ENCODE peak calls at places on chromosome 11, in five cellular contexts. One of them, this sample, is unnamed.
A peak's percentile ranks its signal among the peaks of the same experiment; 100 is the strongest.

GRCh38 chr11:30666817-30667216 is 80.7 kb upstream of the MPPED2 start:
- DNase-seq in HCT116: no peak
- DNase-seq in stomach: no peak
- DNase-seq in AG10803: no peak
- DNase-seq in astrocyte of the cerebellum: no peak
- DNase-seq in this sample: no peak

GRCh38 chr11:62337682-62338181 is 484 bp downstream of the ASRGL1 start:
- DNase-seq in stomach: peak; percentile 38
- DNase-seq in HCT116: no peak
- DNase-seq in AG10803: no peak
- DNase-seq in astrocyte of the cerebellum: no peak
- DNase-seq in this sample: peak; percentile 2

GRCh38 chr11:17633987-17634775 is 85.2 kb upstream of the MYOD1 start:
- DNase-seq in astrocyte of the cerebellum: no peak
- DNase-seq in stomach: no peak
- DNase-seq in HCT116: no peak
- DNase-seq in AG10803: no peak
- DNase-seq in this sample: no peak

GRCh38 chr11:35321532-35322320 is 97.6 kb downstream of the SLC1A2 start:
- DNase-seq in HCT116: no peak
- DNase-seq in AG10803: peak; percentile 98
- DNase-seq in stomach: no peak
- DNase-seq in astrocyte of the cerebellum: peak; percentile 59
- DNase-seq in this sample: peak; percentile 56

GRCh38 chr11:118138839-118139420 is 13.7 kb downstream of the SCN4B start:
- DNase-seq in AG10803: no peak
- DNase-seq in stomach: no peak
- DNase-seq in HCT116: no peak
- DNase-seq in astrocyte of the cerebellum: no peak
- DNase-seq in this sample: no peak

GRCh38 chr11:128768876-128769275 is 75.0 kb downstream of the FLI1 start:
- DNase-seq in HCT116: no peak
- DNase-seq in astrocyte of the cerebellum: no peak
- DNase-seq in AG10803: no peak
- DNase-seq in stomach: no peak
- DNase-seq in this sample: no peak

GRCh38 chr11:19374189-19374588 is 133.4 kb upstream of the E2F8 start:
- DNase-seq in astrocyte of the cerebellum: no peak
- DNase-seq in AG10803: peak; percentile 98
- DNase-seq in stomach: no peak
- DNase-seq in HCT116: no peak
- DNase-seq in this sample: peak; percentile 98

GRCh38 chr11:123304828-123305530 is 109.9 kb upstream of the CLMP start:
- DNase-seq in stomach: no peak
- DNase-seq in astrocyte of the cerebellum: no peak
- DNase-seq in HCT116: no peak
- DNase-seq in AG10803: no peak
- DNase-seq in this sample: no peak

GRCh38 chr11:85884581-85885021 is 29.4 kb downstream of the CCDC83 start:
- DNase-seq in HCT116: no peak
- DNase-seq in AG10803: peak; percentile 34
- DNase-seq in stomach: no peak
- DNase-seq in astrocyte of the cerebellum: no peak
- DNase-seq in this sample: peak; percentile 5

GRCh38 chr11:86150826-86151187 is 81.9 kb upstream of the PICALM start:
- DNase-seq in AG10803: peak; percentile 67
- DNase-seq in stomach: no peak
- DNase-seq in HCT116: no peak
- DNase-seq in astrocyte of the cerebellum: no peak
- DNase-seq in this sample: no peak

GRCh38 chr11:17531071-17531817 is 13.0 kb downstream of the USH1C start:
- DNase-seq in stomach: no peak
- DNase-seq in AG10803: no peak
- DNase-seq in HCT116: no peak
- DNase-seq in astrocyte of the cerebellum: no peak
- DNase-seq in this sample: no peak

GRCh38 chr11:87198266-87198881 is 160.6 kb downstream of the TMEM135 start:
- DNase-seq in HCT116: no peak
- DNase-seq in astrocyte of the cerebellum: no peak
- DNase-seq in stomach: no peak
- DNase-seq in AG10803: no peak
- DNase-seq in this sample: peak; percentile 9

GRCh38 chr11:30960387-30960992 is 374.3 kb upstream of the MPPED2 start:
- DNase-seq in HCT116: peak; percentile 35
- DNase-seq in stomach: no peak
- DNase-seq in AG10803: peak; percentile 62
- DNase-seq in astrocyte of the cerebellum: peak; percentile 62
- DNase-seq in this sample: peak; percentile 72

GRCh38 chr11:8203980-8204379 is 35.2 kb upstream of the RIC3 start:
- DNase-seq in HCT116: no peak
- DNase-seq in stomach: no peak
- DNase-seq in AG10803: no peak
- DNase-seq in astrocyte of the cerebellum: no peak
- DNase-seq in this sample: no peak

GRCh38 chr11:11845551-11845950 is 3.8 kb downstream of the USP47 start:
- DNase-seq in AG10803: peak; percentile 31
- DNase-seq in HCT116: no peak
- DNase-seq in stomach: no peak
- DNase-seq in astrocyte of the cerebellum: no peak
- DNase-seq in this sample: peak; percentile 37

GRCh38 chr11:76805206-76805913 is 22.2 kb downstream of the TSKU start:
- DNase-seq in astrocyte of the cerebellum: no peak
- DNase-seq in AG10803: peak; percentile 18
- DNase-seq in stomach: no peak
- DNase-seq in HCT116: no peak
- DNase-seq in this sample: no peak

GRCh38 chr11:117972044-117972443 is 14.2 kb upstream of the IL10RA start:
- DNase-seq in stomach: no peak
- DNase-seq in AG10803: no peak
- DNase-seq in HCT116: no peak
- DNase-seq in astrocyte of the cerebellum: no peak
- DNase-seq in this sample: no peak

GRCh38 chr11:88414981-88415391 is 77.5 kb upstream of the CTSC start:
- DNase-seq in AG10803: no peak
- DNase-seq in stomach: no peak
- DNase-seq in HCT116: no peak
- DNase-seq in astrocyte of the cerebellum: no peak
- DNase-seq in this sample: no peak

GRCh38 chr11:71269603-71270511 is 17.5 kb upstream of the SHANK2 start:
- DNase-seq in astrocyte of the cerebellum: no peak
- DNase-seq in HCT116: no peak
- DNase-seq in AG10803: no peak
- DNase-seq in stomach: peak; percentile 24
- DNase-seq in this sample: no peak

GRCh38 chr11:11324090-11324489 is 29.0 kb downstream of the CSNK2A3 start:
- DNase-seq in AG10803: no peak
- DNase-seq in stomach: no peak
- DNase-seq in HCT116: no peak
- DNase-seq in astrocyte of the cerebellum: no peak
- DNase-seq in this sample: peak; percentile 2

DNA sequence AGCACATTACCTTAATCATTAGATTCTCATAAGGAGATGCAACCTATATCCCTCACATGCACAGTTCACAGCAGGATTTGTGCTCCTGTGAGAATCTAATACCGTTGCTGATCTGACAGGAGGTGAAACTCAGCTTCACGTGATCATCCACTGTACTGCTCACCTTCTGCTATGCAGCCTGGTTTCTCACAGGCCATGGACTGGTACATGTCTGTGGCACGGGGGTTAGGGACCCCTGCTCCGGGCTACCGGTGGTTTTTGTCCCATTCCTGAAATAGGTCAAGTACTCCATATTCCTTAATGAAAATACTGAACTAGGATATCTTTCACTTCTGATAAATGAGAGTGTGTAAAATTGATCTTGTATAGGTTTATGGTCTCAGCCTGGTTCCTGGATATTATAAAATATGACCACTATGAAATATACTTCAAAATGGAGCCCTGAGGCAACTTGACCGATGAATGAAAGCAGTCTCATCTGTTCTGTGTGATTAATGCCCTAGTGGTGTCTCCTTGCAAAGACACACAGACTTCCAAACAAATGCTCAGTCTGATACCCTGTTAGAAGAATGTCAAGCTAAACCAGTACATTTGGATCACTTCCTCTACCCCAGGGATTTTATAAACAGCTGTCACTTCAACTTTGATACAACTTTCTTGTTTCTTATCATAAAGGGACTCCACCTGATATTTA is 492.9 kb upstream of the ANO3 start:
- DNase-seq in HCT116: no peak
- DNase-seq in astrocyte of the cerebellum: no peak
- DNase-seq in stomach: no peak
- DNase-seq in AG10803: no peak
- DNase-seq in this sample: no peak
- TF ChIP-seq CTCF in HCT116: no peak
- TF ChIP-seq CTCF in astrocyte of the cerebellum: no peak
- TF ChIP-seq CTCF in stomach: no peak
- TF ChIP-seq CTCF in AG10803: no peak
- TF ChIP-seq CTCF in this sample: no peak

GRCh38 chr11:119795231-119795630 is 66.2 kb upstream of the NECTIN1 start:
- DNase-seq in HCT116: no peak
- DNase-seq in AG10803: peak; percentile 82
- DNase-seq in stomach: no peak
- DNase-seq in astrocyte of the cerebellum: peak; percentile 48
- DNase-seq in this sample: peak; percentile 52

GRCh38 chr11:119794141-119794665 is 65.2 kb upstream of the NECTIN1 start:
- DNase-seq in HCT116: no peak
- DNase-seq in AG10803: no peak
- DNase-seq in stomach: no peak
- DNase-seq in astrocyte of the cerebellum: no peak
- DNase-seq in this sample: no peak

GRCh38 chr11:119793335-119793984 is 64.5 kb upstream of the NECTIN1 start:
- DNase-seq in astrocyte of the cerebellum: no peak
- DNase-seq in stomach: no peak
- DNase-seq in HCT116: no peak
- DNase-seq in AG10803: peak; percentile 90
- DNase-seq in this sample: peak; percentile 7

GRCh38 chr11:119796363-119797060 is 67.5 kb upstream of the NECTIN1 start:
- DNase-seq in AG10803: no peak
- DNase-seq in HCT116: no peak
- DNase-seq in astrocyte of the cerebellum: no peak
- DNase-seq in stomach: no peak
- DNase-seq in this sample: no peak

DNA sequence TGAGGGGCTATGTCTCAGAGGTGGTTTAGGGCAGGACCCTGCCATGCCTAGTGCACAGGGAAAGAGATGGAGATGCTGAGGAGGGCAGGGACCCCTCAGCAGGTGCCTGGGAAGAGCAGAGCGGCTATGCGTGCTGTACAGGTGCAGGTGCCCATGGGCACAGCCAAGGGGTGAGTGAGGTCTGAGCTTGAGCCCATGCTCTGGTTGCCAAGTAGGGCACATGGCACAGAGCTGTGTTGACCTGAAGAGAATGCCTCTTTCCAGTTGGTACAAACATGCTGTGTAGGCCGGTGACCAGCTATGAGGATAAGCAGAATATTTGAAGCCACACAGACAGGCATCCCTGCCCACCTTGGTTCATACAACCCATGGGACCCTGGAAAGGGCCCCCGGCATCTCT is 65.8 kb upstream of the NECTIN1 start:
- DNase-seq in AG10803: no peak
- DNase-seq in stomach: no peak
- DNase-seq in HCT116: no peak
- DNase-seq in astrocyte of the cerebellum: no peak
- DNase-seq in this sample: no peak
- H3K4me3 ChIP-seq in AG10803: no peak overlapping the region
- H3K4me3 ChIP-seq in stomach: no peak overlapping the region
- H3K4me3 ChIP-seq in HCT116: no peak overlapping the region
- H3K4me3 ChIP-seq in astrocyte of the cerebellum: no peak overlapping the region
- H3K4me3 ChIP-seq in this sample: no peak overlapping the region

DNA sequence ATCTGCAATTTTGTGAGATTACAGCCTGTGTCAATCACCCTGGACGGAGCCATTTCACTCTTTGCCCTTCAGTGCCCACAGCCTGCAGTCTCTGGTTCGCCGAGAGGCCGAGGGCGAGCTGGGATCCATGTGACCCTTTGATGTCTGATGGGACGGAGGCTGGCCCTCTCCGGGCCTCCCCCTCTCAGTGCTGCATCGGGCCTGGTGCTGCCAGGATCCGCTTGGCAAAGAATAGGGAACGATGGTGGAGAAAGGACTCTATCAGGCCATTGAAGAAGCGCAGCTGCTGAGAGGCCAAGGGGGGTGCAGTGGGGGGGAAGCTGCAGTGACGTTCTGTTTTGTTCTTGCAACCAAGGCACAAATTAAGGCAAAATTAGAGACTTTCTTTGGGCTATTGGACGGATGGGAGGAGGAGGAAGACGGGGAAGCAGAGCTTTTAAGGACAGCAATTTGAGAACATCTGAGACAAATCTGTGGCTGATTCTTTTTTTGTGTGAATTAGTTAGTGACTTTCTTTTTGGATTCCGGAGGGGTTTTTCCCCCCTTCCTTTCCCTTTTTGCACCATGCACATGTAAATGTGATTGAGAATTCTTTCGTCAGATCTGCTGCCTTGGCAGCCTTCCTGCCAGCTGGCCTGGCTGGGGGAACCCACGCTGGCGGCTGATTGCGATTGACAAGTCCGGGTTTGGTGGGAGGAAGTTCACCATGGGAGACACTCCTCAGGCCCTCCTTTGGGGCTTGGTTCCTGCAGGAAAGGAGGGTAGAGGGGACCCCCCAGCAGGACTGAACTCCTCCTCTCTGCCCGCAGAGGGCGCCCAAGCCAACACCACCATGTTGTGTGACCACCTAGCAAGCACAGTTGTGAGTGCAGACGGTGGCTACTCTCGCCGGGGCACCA is 214.5 kb downstream of the NTM start:
- DNase-seq in stomach: no peak
- DNase-seq in astrocyte of the cerebellum: no peak
- DNase-seq in HCT116: no peak
- DNase-seq in AG10803: peak; percentile 23
- DNase-seq in this sample: no peak
- TF ChIP-seq CTCF in stomach: no peak
- TF ChIP-seq CTCF in astrocyte of the cerebellum: peak; percentile 47
- TF ChIP-seq CTCF in HCT116: no peak
- TF ChIP-seq CTCF in AG10803: peak; percentile 33
- TF ChIP-seq CTCF in this sample: no peak

GRCh38 chr11:66469441-66469840 is 2.7 kb downstream of the PELI3 start:
- DNase-seq in AG10803: no peak
- DNase-seq in astrocyte of the cerebellum: no peak
- DNase-seq in stomach: no peak
- DNase-seq in HCT116: no peak
- DNase-seq in this sample: no peak

GRCh38 chr11:66466225-66467033 is at the start of gene PELI3:
- DNase-seq in HCT116: peak; percentile 74
- DNase-seq in AG10803: peak; percentile 85
- DNase-seq in astrocyte of the cerebellum: peak; percentile 73
- DNase-seq in stomach: peak; percentile 95
- DNase-seq in this sample: peak; percentile 89

GRCh38 chr11:66467034-66467659 is 442 bp downstream of the PELI3 start:
- DNase-seq in stomach: peak; percentile 48
- DNase-seq in AG10803: peak; percentile 28
- DNase-seq in HCT116: no peak
- DNase-seq in astrocyte of the cerebellum: no peak
- DNase-seq in this sample: peak; percentile 41

GRCh38 chr11:66468691-66469090 is 2.0 kb downstream of the PELI3 start:
- DNase-seq in stomach: no peak
- DNase-seq in astrocyte of the cerebellum: no peak
- DNase-seq in AG10803: no peak
- DNase-seq in HCT116: no peak
- DNase-seq in this sample: no peak

GRCh38 chr11:66467756-66468155 is 1.1 kb downstream of the PELI3 start:
- DNase-seq in AG10803: no peak
- DNase-seq in HCT116: no peak
- DNase-seq in astrocyte of the cerebellum: no peak
- DNase-seq in stomach: peak; percentile 35
- DNase-seq in this sample: no peak
- H3K4me3 ChIP-seq in AG10803: peak overlapping the region; percentile 73
- H3K4me3 ChIP-seq in HCT116: peak overlapping the region; percentile 95
- H3K4me3 ChIP-seq in astrocyte of the cerebellum: peak overlapping the region; percentile 58
- H3K4me3 ChIP-seq in stomach: peak overlapping the region; percentile 76
- H3K4me3 ChIP-seq in this sample: peak overlapping the region; percentile 65

This sample was measured in cardiac fibroblast.